ENCODE peak calls at places on chromosome 5, in five cellular contexts. One of them, this sample, is unnamed.

GRCh38 chr5:2003206-2003605 is 120.5 kb upstream of the IRX4 start:
- DNase-seq in HepG2: no peak
- DNase-seq in SK-N-SH: no peak
- DNase-seq in K562: no peak
- DNase-seq in HL-60: no peak
- DNase-seq in this sample: no peak

GRCh38 chr5:68382640-68383039 is 167.1 kb downstream of the PIK3R1 start:
- DNase-seq in HepG2: no peak
- DNase-seq in SK-N-SH: no peak
- DNase-seq in K562: no peak
- DNase-seq in HL-60: no peak
- DNase-seq in this sample: no peak

GRCh38 chr5:132750471-132751230 is 3.4 kb downstream of the CCNI2 start:
- DNase-seq in HepG2: no peak
- DNase-seq in SK-N-SH: peak; percentile 10
- DNase-seq in K562: no peak
- DNase-seq in HL-60: no peak
- DNase-seq in this sample: no peak

GRCh38 chr5:10702040-10702629 is 58.9 kb downstream of the DAP start:
- DNase-seq in HepG2: no peak
- DNase-seq in SK-N-SH: no peak
- DNase-seq in K562: peak; percentile 77
- DNase-seq in HL-60: no peak
- DNase-seq in this sample: no peak

GRCh38 chr5:3948838-3949237 is 353.2 kb downstream of the IRX1 start:
- DNase-seq in HepG2: no peak
- DNase-seq in SK-N-SH: no peak
- DNase-seq in K562: no peak
- DNase-seq in HL-60: no peak
- DNase-seq in this sample: no peak

GRCh38 chr5:72314571-72315172 is 5.4 kb downstream of the MRPS27 start:
- DNase-seq in HepG2: peak; percentile 71
- DNase-seq in SK-N-SH: peak; percentile 17
- DNase-seq in K562: no peak
- DNase-seq in HL-60: peak; percentile 11
- DNase-seq in this sample: no peak

GRCh38 chr5:61026004-61026403 is 81.0 kb downstream of the NDUFAF2 start:
- DNase-seq in HepG2: no peak
- DNase-seq in SK-N-SH: peak; percentile 47
- DNase-seq in K562: no peak
- DNase-seq in HL-60: no peak
- DNase-seq in this sample: no peak

GRCh38 chr5:72248352-72249032 is 71.5 kb downstream of the MRPS27 start:
- DNase-seq in HepG2: no peak
- DNase-seq in SK-N-SH: no peak
- DNase-seq in K562: peak; percentile 42
- DNase-seq in HL-60: no peak
- DNase-seq in this sample: no peak

GRCh38 chr5:7742241-7742656 is 108.7 kb downstream of the CFAP90 start:
- DNase-seq in HepG2: no peak
- DNase-seq in SK-N-SH: no peak
- DNase-seq in K562: no peak
- DNase-seq in HL-60: no peak
- DNase-seq in this sample: no peak

GRCh38 chr5:123036391-123037103 is at the start of gene PPIC:
- DNase-seq in HepG2: peak; percentile 50
- DNase-seq in SK-N-SH: peak; percentile 93
- DNase-seq in K562: peak; percentile 76
- DNase-seq in HL-60: no peak
- DNase-seq in this sample: peak; percentile 36

GRCh38 chr5:132055808-132056609 is 4.4 kb upstream of the IL3 start:
- DNase-seq in HepG2: no peak
- DNase-seq in SK-N-SH: peak; percentile 37
- DNase-seq in K562: no peak
- DNase-seq in HL-60: no peak
- DNase-seq in this sample: no peak

GRCh38 chr5:159849437-159850191 is 66.7 kb upstream of the ADRA1B start:
- DNase-seq in HepG2: no peak
- DNase-seq in SK-N-SH: no peak
- DNase-seq in K562: no peak
- DNase-seq in HL-60: no peak
- DNase-seq in this sample: no peak

GRCh38 chr5:130836729-130837660 is 328.1 kb downstream of the HINT1 start:
- DNase-seq in HepG2: no peak
- DNase-seq in SK-N-SH: no peak
- DNase-seq in K562: no peak
- DNase-seq in HL-60: no peak
- DNase-seq in this sample: no peak

GRCh38 chr5:151461312-151461711 is 13.9 kb downstream of the SLC36A1 start:
- DNase-seq in HepG2: no peak
- DNase-seq in SK-N-SH: no peak
- DNase-seq in K562: no peak
- DNase-seq in HL-60: no peak
- DNase-seq in this sample: no peak

GRCh38 chr5:124639095-124639665 is 107.3 kb downstream of the ZNF608 start:
- DNase-seq in HepG2: no peak
- DNase-seq in SK-N-SH: no peak
- DNase-seq in K562: no peak
- DNase-seq in HL-60: no peak
- DNase-seq in this sample: peak; percentile 51

GRCh38 chr5:90549223-90549622 is 9.4 kb upstream of the ADGRV1 start:
- DNase-seq in HepG2: no peak
- DNase-seq in SK-N-SH: no peak
- DNase-seq in K562: no peak
- DNase-seq in HL-60: no peak
- DNase-seq in this sample: no peak

GRCh38 chr5:90548069-90548593 is 10.5 kb upstream of the ADGRV1 start:
- DNase-seq in HepG2: peak; percentile 66
- DNase-seq in SK-N-SH: no peak
- DNase-seq in K562: peak; percentile 25
- DNase-seq in HL-60: no peak
- DNase-seq in this sample: no peak

GRCh38 chr5:90550963-90551362 is 7.6 kb upstream of the ADGRV1 start:
- DNase-seq in HepG2: no peak
- DNase-seq in SK-N-SH: no peak
- DNase-seq in K562: no peak
- DNase-seq in HL-60: no peak
- DNase-seq in this sample: no peak

GRCh38 chr5:90551376-90551775 is 7.2 kb upstream of the ADGRV1 start:
- DNase-seq in HepG2: no peak
- DNase-seq in SK-N-SH: no peak
- DNase-seq in K562: no peak
- DNase-seq in HL-60: no peak
- DNase-seq in this sample: no peak

GRCh38 chr5:90549729-90550275 is 8.8 kb upstream of the ADGRV1 start:
- DNase-seq in HepG2: no peak
- DNase-seq in SK-N-SH: no peak
- DNase-seq in K562: no peak
- DNase-seq in HL-60: no peak
- DNase-seq in this sample: no peak
- TF ChIP-seq GABPA in HepG2: no peak
- TF ChIP-seq GABPA in SK-N-SH: no peak
- TF ChIP-seq GABPA in K562: no peak
- TF ChIP-seq GABPA in HL-60: no peak
- TF ChIP-seq GABPA in this sample: no peak

GRCh38 chr5:149037819-149038218 is 25.0 kb downstream of the SH3TC2 start:
- DNase-seq in HepG2: no peak
- DNase-seq in SK-N-SH: no peak
- DNase-seq in K562: no peak
- DNase-seq in HL-60: peak; percentile 73
- DNase-seq in this sample: no peak

GRCh38 chr5:149040421-149040820 is 22.4 kb downstream of the SH3TC2 start:
- DNase-seq in HepG2: no peak
- DNase-seq in SK-N-SH: no peak
- DNase-seq in K562: no peak
- DNase-seq in HL-60: no peak
- DNase-seq in this sample: no peak

GRCh38 chr5:149038336-149039075 is 24.4 kb downstream of the SH3TC2 start:
- DNase-seq in HepG2: no peak
- DNase-seq in SK-N-SH: no peak
- DNase-seq in K562: no peak
- DNase-seq in HL-60: no peak
- DNase-seq in this sample: no peak

GRCh38 chr5:149041242-149041641 is 21.6 kb downstream of the SH3TC2 start:
- DNase-seq in HepG2: no peak
- DNase-seq in SK-N-SH: no peak
- DNase-seq in K562: no peak
- DNase-seq in HL-60: no peak
- DNase-seq in this sample: no peak

DNA sequence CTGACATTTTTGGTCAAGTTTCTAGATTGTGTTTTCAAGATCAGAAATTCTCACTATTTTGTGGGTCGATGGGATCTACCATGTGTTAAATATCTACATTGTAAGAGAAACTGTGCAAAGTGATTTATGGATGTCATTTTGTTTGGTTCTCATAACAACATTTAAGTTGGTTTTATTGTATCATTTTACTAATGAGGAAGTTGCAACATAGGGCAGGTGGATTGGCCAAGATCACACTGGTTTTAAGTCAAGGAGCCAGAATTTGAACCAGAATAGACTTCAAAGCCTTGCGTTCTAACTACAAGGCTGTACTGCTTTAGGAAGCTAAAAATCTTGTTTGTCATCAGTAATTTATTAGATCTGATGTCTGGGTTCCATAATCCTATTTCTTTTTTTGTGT is 23.4 kb downstream of the SH3TC2 start:
- DNase-seq in HepG2: no peak
- DNase-seq in SK-N-SH: no peak
- DNase-seq in K562: no peak
- DNase-seq in HL-60: peak; percentile 66
- DNase-seq in this sample: no peak
- TF ChIP-seq GABPA in HepG2: no peak
- TF ChIP-seq GABPA in SK-N-SH: no peak
- TF ChIP-seq GABPA in K562: no peak
- TF ChIP-seq GABPA in HL-60: no peak
- TF ChIP-seq GABPA in this sample: no peak

DNA sequence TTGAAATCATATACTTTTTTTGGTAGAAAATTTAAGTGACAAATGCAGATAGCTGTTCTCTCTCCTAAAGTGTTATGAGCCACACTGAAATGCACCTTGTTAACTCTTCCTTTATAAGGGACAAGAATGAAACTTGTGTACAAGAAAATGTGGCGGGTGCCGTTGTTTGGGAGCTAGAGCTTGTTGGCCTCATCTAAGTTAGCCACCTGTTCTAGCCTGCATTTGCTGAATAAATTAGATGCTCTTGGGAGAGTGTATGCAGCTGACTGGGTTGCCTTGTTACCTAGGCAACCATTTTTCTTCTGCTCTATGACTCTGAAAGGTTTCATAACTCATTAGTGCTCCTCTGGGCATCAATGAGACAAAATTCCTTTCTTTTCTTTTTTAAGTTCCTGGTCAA is 174.3 kb downstream of the TAF11L14 start:
- DNase-seq in HepG2: no peak
- DNase-seq in SK-N-SH: no peak
- DNase-seq in K562: no peak
- DNase-seq in HL-60: no peak
- DNase-seq in this sample: no peak
- TF ChIP-seq GABPA in HepG2: no peak
- TF ChIP-seq GABPA in SK-N-SH: no peak
- TF ChIP-seq GABPA in K562: no peak
- TF ChIP-seq GABPA in HL-60: no peak
- TF ChIP-seq GABPA in this sample: no peak

GRCh38 chr5:106875591-106876297 is 795.0 kb downstream of the EFNA5 start:
- DNase-seq in HepG2: peak; percentile 62
- DNase-seq in SK-N-SH: no peak
- DNase-seq in K562: peak; percentile 29
- DNase-seq in HL-60: peak; percentile 8
- DNase-seq in this sample: peak; percentile 25
- TF ChIP-seq GABPA in HepG2: no peak
- TF ChIP-seq GABPA in SK-N-SH: no peak
- TF ChIP-seq GABPA in K562: no peak
- TF ChIP-seq GABPA in HL-60: no peak
- TF ChIP-seq GABPA in this sample: no peak

GRCh38 chr5:44646016-44646415 is 162.7 kb upstream of the MRPS30 start:
- DNase-seq in HepG2: no peak
- DNase-seq in SK-N-SH: no peak
- DNase-seq in K562: no peak
- DNase-seq in HL-60: no peak
- DNase-seq in this sample: no peak
- TF ChIP-seq GABPA in HepG2: no peak
- TF ChIP-seq GABPA in SK-N-SH: no peak
- TF ChIP-seq GABPA in K562: no peak
- TF ChIP-seq GABPA in HL-60: no peak
- TF ChIP-seq GABPA in this sample: no peak

DNA sequence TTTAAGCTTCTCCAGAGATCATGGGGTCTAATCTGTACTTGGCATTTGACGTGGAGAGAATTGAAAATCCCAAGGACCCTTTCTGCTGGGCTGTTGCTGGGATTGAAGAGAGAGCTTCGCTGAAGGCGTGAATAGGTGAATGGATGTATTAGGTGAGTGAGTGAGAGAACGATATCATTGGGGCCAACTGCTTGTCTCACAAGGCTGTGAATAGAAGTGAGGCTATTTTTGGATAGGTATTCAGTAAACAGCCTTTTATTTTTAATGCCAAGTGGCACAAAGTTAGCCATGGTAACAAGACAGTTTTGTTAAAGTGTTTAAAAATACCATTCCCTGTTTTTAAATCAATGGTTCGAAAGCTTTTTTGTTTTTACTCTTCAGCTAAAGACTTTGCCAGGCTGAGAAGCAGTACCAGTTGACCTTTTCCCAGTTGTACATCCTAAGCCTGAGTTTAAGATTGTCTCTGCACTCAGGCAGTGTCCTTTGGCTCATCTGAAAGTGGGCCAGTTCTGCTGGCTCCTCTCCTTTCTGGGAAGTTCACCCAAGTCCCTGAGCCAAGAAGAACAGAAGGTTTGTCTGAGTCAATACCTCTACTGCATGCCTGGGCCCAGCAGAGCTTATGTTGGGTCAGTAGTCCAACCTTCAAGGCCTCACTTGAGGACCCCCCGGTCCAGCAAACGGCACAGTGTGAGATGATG is 156.4 kb downstream of the MACROH2A1 start:
- DNase-seq in HepG2: no peak
- DNase-seq in SK-N-SH: no peak
- DNase-seq in K562: no peak
- DNase-seq in HL-60: no peak
- DNase-seq in this sample: no peak
- TF ChIP-seq GABPA in HepG2: no peak
- TF ChIP-seq GABPA in SK-N-SH: no peak
- TF ChIP-seq GABPA in K562: no peak
- TF ChIP-seq GABPA in HL-60: no peak
- TF ChIP-seq GABPA in this sample: no peak